ENCODE peak calls at places on chromosomes 13 and 19, in four cellular contexts. One of them, this sample, is unnamed.

GRCh38 chr13:107233541-107233940 is 665.6 kb upstream of the ARGLU1 start:
- DNase-seq in aorta: no peak
- DNase-seq in stimulated activated CD8-positive, alpha-beta memory T cell treated with anti-CD3 and anti-CD28 coated beads, Interleukin-15, amount 100 ng/mL, for 24 hours: no peak
- DNase-seq in activated CD4-positive, alpha-beta T cell treated with anti-CD3 and anti-CD28 coated beads for 24 hours: no peak
- DNase-seq in this sample: no peak

GRCh38 chr13:53781941-53782340 is 753.3 kb downstream of the OLFM4 start:
- DNase-seq in aorta: no peak
- DNase-seq in stimulated activated CD8-positive, alpha-beta memory T cell treated with anti-CD3 and anti-CD28 coated beads, Interleukin-15, amount 100 ng/mL, for 24 hours: no peak
- DNase-seq in activated CD4-positive, alpha-beta T cell treated with anti-CD3 and anti-CD28 coated beads for 24 hours: no peak
- DNase-seq in this sample: no peak

GRCh38 chr19:47538812-47539211 is 23.9 kb upstream of the NAPA start:
- DNase-seq in aorta: no peak
- DNase-seq in stimulated activated CD8-positive, alpha-beta memory T cell treated with anti-CD3 and anti-CD28 coated beads, Interleukin-15, amount 100 ng/mL, for 24 hours: no peak
- DNase-seq in activated CD4-positive, alpha-beta T cell treated with anti-CD3 and anti-CD28 coated beads for 24 hours: no peak
- DNase-seq in this sample: no peak

GRCh38 chr13:97468331-97468730 is 34.4 kb downstream of the RAP2A start:
- DNase-seq in aorta: no peak
- DNase-seq in stimulated activated CD8-positive, alpha-beta memory T cell treated with anti-CD3 and anti-CD28 coated beads, Interleukin-15, amount 100 ng/mL, for 24 hours: no peak
- DNase-seq in activated CD4-positive, alpha-beta T cell treated with anti-CD3 and anti-CD28 coated beads for 24 hours: no peak
- DNase-seq in this sample: no peak

GRCh38 chr13:101449971-101450748 is 2.3 kb upstream of the ITGBL1 start:
- DNase-seq in aorta: no peak
- DNase-seq in stimulated activated CD8-positive, alpha-beta memory T cell treated with anti-CD3 and anti-CD28 coated beads, Interleukin-15, amount 100 ng/mL, for 24 hours: no peak
- DNase-seq in activated CD4-positive, alpha-beta T cell treated with anti-CD3 and anti-CD28 coated beads for 24 hours: no peak
- DNase-seq in this sample: no peak

GRCh38 chr13:83003185-83003584 is 879.1 kb downstream of the SLITRK1 start:
- DNase-seq in aorta: no peak
- DNase-seq in stimulated activated CD8-positive, alpha-beta memory T cell treated with anti-CD3 and anti-CD28 coated beads, Interleukin-15, amount 100 ng/mL, for 24 hours: no peak
- DNase-seq in activated CD4-positive, alpha-beta T cell treated with anti-CD3 and anti-CD28 coated beads for 24 hours: no peak
- DNase-seq in this sample: no peak

GRCh38 chr13:112781881-112782361 is 92.1 kb downstream of the ATP11A start:
- DNase-seq in aorta: peak
- DNase-seq in stimulated activated CD8-positive, alpha-beta memory T cell treated with anti-CD3 and anti-CD28 coated beads, Interleukin-15, amount 100 ng/mL, for 24 hours: no peak
- DNase-seq in activated CD4-positive, alpha-beta T cell treated with anti-CD3 and anti-CD28 coated beads for 24 hours: no peak
- DNase-seq in this sample: no peak

GRCh38 chr13:107586216-107586615 is 629.1 kb downstream of the LIG4 start:
- DNase-seq in aorta: no peak
- DNase-seq in stimulated activated CD8-positive, alpha-beta memory T cell treated with anti-CD3 and anti-CD28 coated beads, Interleukin-15, amount 100 ng/mL, for 24 hours: no peak
- DNase-seq in activated CD4-positive, alpha-beta T cell treated with anti-CD3 and anti-CD28 coated beads for 24 hours: no peak
- DNase-seq in this sample: no peak

GRCh38 chr13:26946675-26947342 is 186.2 kb upstream of the GPR12 start:
- DNase-seq in aorta: no peak
- DNase-seq in stimulated activated CD8-positive, alpha-beta memory T cell treated with anti-CD3 and anti-CD28 coated beads, Interleukin-15, amount 100 ng/mL, for 24 hours: no peak
- DNase-seq in activated CD4-positive, alpha-beta T cell treated with anti-CD3 and anti-CD28 coated beads for 24 hours: no peak
- DNase-seq in this sample: no peak

GRCh38 chr13:64075543-64076271 is 2660.1 kb upstream of the PCDH20 start:
- DNase-seq in aorta: peak
- DNase-seq in stimulated activated CD8-positive, alpha-beta memory T cell treated with anti-CD3 and anti-CD28 coated beads, Interleukin-15, amount 100 ng/mL, for 24 hours: no peak
- DNase-seq in activated CD4-positive, alpha-beta T cell treated with anti-CD3 and anti-CD28 coated beads for 24 hours: no peak
- DNase-seq in this sample: no peak

GRCh38 chr13:108700421-108701170 is 71.2 kb downstream of the MYO16 start:
- DNase-seq in aorta: no peak
- DNase-seq in stimulated activated CD8-positive, alpha-beta memory T cell treated with anti-CD3 and anti-CD28 coated beads, Interleukin-15, amount 100 ng/mL, for 24 hours: no peak
- DNase-seq in activated CD4-positive, alpha-beta T cell treated with anti-CD3 and anti-CD28 coated beads for 24 hours: no peak
- DNase-seq in this sample: no peak

GRCh38 chr19:48900477-48901452 is 653 bp downstream of the NUCB1 start:
- DNase-seq in aorta: no peak
- DNase-seq in stimulated activated CD8-positive, alpha-beta memory T cell treated with anti-CD3 and anti-CD28 coated beads, Interleukin-15, amount 100 ng/mL, for 24 hours: no peak
- DNase-seq in activated CD4-positive, alpha-beta T cell treated with anti-CD3 and anti-CD28 coated beads for 24 hours: no peak
- DNase-seq in this sample: peak

GRCh38 chr19:38210458-38210987 is 13.5 kb downstream of the DPF1 start:
- DNase-seq in aorta: no peak
- DNase-seq in stimulated activated CD8-positive, alpha-beta memory T cell treated with anti-CD3 and anti-CD28 coated beads, Interleukin-15, amount 100 ng/mL, for 24 hours: no peak
- DNase-seq in activated CD4-positive, alpha-beta T cell treated with anti-CD3 and anti-CD28 coated beads for 24 hours: no peak
- DNase-seq in this sample: no peak

GRCh38 chr19:28372800-28373199 is 840.2 kb downstream of the UQCRFS1 start:
- DNase-seq in aorta: no peak
- DNase-seq in stimulated activated CD8-positive, alpha-beta memory T cell treated with anti-CD3 and anti-CD28 coated beads, Interleukin-15, amount 100 ng/mL, for 24 hours: no peak
- DNase-seq in activated CD4-positive, alpha-beta T cell treated with anti-CD3 and anti-CD28 coated beads for 24 hours: no peak
- DNase-seq in this sample: no peak

GRCh38 chr19:39341122-39341719 is 1.0 kb upstream of the SAMD4B start:
- DNase-seq in aorta: no peak
- DNase-seq in stimulated activated CD8-positive, alpha-beta memory T cell treated with anti-CD3 and anti-CD28 coated beads, Interleukin-15, amount 100 ng/mL, for 24 hours: no peak
- DNase-seq in activated CD4-positive, alpha-beta T cell treated with anti-CD3 and anti-CD28 coated beads for 24 hours: no peak
- DNase-seq in this sample: no peak

GRCh38 chr13:24274452-24274971 is 34.9 kb upstream of the C1QTNF9 start:
- DNase-seq in aorta: no peak
- DNase-seq in stimulated activated CD8-positive, alpha-beta memory T cell treated with anti-CD3 and anti-CD28 coated beads, Interleukin-15, amount 100 ng/mL, for 24 hours: no peak
- DNase-seq in activated CD4-positive, alpha-beta T cell treated with anti-CD3 and anti-CD28 coated beads for 24 hours: peak
- DNase-seq in this sample: peak

GRCh38 chr19:37513397-37513796 is 6.7 kb downstream of the ZNF793 start:
- DNase-seq in aorta: no peak
- DNase-seq in stimulated activated CD8-positive, alpha-beta memory T cell treated with anti-CD3 and anti-CD28 coated beads, Interleukin-15, amount 100 ng/mL, for 24 hours: no peak
- DNase-seq in activated CD4-positive, alpha-beta T cell treated with anti-CD3 and anti-CD28 coated beads for 24 hours: no peak
- DNase-seq in this sample: no peak

GRCh38 chr19:45778010-45778671 is 4.1 kb downstream of the DMPK start:
- DNase-seq in aorta: no peak
- DNase-seq in stimulated activated CD8-positive, alpha-beta memory T cell treated with anti-CD3 and anti-CD28 coated beads, Interleukin-15, amount 100 ng/mL, for 24 hours: no peak
- DNase-seq in activated CD4-positive, alpha-beta T cell treated with anti-CD3 and anti-CD28 coated beads for 24 hours: no peak
- DNase-seq in this sample: no peak

GRCh38 chr13:41267106-41267505 is 3.7 kb upstream of the MTRF1 start:
- DNase-seq in aorta: no peak
- DNase-seq in stimulated activated CD8-positive, alpha-beta memory T cell treated with anti-CD3 and anti-CD28 coated beads, Interleukin-15, amount 100 ng/mL, for 24 hours: no peak
- DNase-seq in activated CD4-positive, alpha-beta T cell treated with anti-CD3 and anti-CD28 coated beads for 24 hours: no peak
- DNase-seq in this sample: no peak

GRCh38 chr19:39150807-39151206 is 25.2 kb downstream of the PAK4 start:
- DNase-seq in aorta: no peak
- DNase-seq in stimulated activated CD8-positive, alpha-beta memory T cell treated with anti-CD3 and anti-CD28 coated beads, Interleukin-15, amount 100 ng/mL, for 24 hours: no peak
- DNase-seq in activated CD4-positive, alpha-beta T cell treated with anti-CD3 and anti-CD28 coated beads for 24 hours: no peak
- DNase-seq in this sample: no peak

GRCh38 chr19:41920878-41921277 is 7.4 kb downstream of the ERFL start:
- DNase-seq in aorta: no peak
- DNase-seq in stimulated activated CD8-positive, alpha-beta memory T cell treated with anti-CD3 and anti-CD28 coated beads, Interleukin-15, amount 100 ng/mL, for 24 hours: no peak
- DNase-seq in activated CD4-positive, alpha-beta T cell treated with anti-CD3 and anti-CD28 coated beads for 24 hours: no peak
- DNase-seq in this sample: no peak

GRCh38 chr13:74575729-74576125 is 441.5 kb upstream of the KLF12 start:
- DNase-seq in aorta: peak
- DNase-seq in stimulated activated CD8-positive, alpha-beta memory T cell treated with anti-CD3 and anti-CD28 coated beads, Interleukin-15, amount 100 ng/mL, for 24 hours: peak
- DNase-seq in activated CD4-positive, alpha-beta T cell treated with anti-CD3 and anti-CD28 coated beads for 24 hours: no peak
- DNase-seq in this sample: peak

GRCh38 chr19:18433735-18434398 is 4.1 kb downstream of the ISYNA1 start:
- DNase-seq in aorta: no peak
- DNase-seq in stimulated activated CD8-positive, alpha-beta memory T cell treated with anti-CD3 and anti-CD28 coated beads, Interleukin-15, amount 100 ng/mL, for 24 hours: no peak
- DNase-seq in activated CD4-positive, alpha-beta T cell treated with anti-CD3 and anti-CD28 coated beads for 24 hours: no peak
- DNase-seq in this sample: no peak

GRCh38 chr19:47267350-47267759 is 7.3 kb upstream of the INAFM1 start:
- DNase-seq in aorta: no peak
- DNase-seq in stimulated activated CD8-positive, alpha-beta memory T cell treated with anti-CD3 and anti-CD28 coated beads, Interleukin-15, amount 100 ng/mL, for 24 hours: no peak
- DNase-seq in activated CD4-positive, alpha-beta T cell treated with anti-CD3 and anti-CD28 coated beads for 24 hours: no peak
- DNase-seq in this sample: no peak

GRCh38 chr19:14030997-14031718 is 404 bp upstream of the IL27RA start:
- DNase-seq in aorta: no peak
- DNase-seq in stimulated activated CD8-positive, alpha-beta memory T cell treated with anti-CD3 and anti-CD28 coated beads, Interleukin-15, amount 100 ng/mL, for 24 hours: no peak
- DNase-seq in activated CD4-positive, alpha-beta T cell treated with anti-CD3 and anti-CD28 coated beads for 24 hours: no peak
- DNase-seq in this sample: no peak

GRCh38 chr13:30796132-30796832 is 60.9 kb downstream of the ALOX5AP start:
- DNase-seq in aorta: no peak
- DNase-seq in stimulated activated CD8-positive, alpha-beta memory T cell treated with anti-CD3 and anti-CD28 coated beads, Interleukin-15, amount 100 ng/mL, for 24 hours: no peak
- DNase-seq in activated CD4-positive, alpha-beta T cell treated with anti-CD3 and anti-CD28 coated beads for 24 hours: no peak
- DNase-seq in this sample: no peak

GRCh38 chr13:83333614-83334388 is 548.5 kb downstream of the SLITRK1 start:
- DNase-seq in aorta: no peak
- DNase-seq in stimulated activated CD8-positive, alpha-beta memory T cell treated with anti-CD3 and anti-CD28 coated beads, Interleukin-15, amount 100 ng/mL, for 24 hours: no peak
- DNase-seq in activated CD4-positive, alpha-beta T cell treated with anti-CD3 and anti-CD28 coated beads for 24 hours: no peak
- DNase-seq in this sample: no peak

GRCh38 chr19:18663940-18664530 is 19.4 kb upstream of the CRTC1 start:
- DNase-seq in aorta: peak
- DNase-seq in stimulated activated CD8-positive, alpha-beta memory T cell treated with anti-CD3 and anti-CD28 coated beads, Interleukin-15, amount 100 ng/mL, for 24 hours: no peak
- DNase-seq in activated CD4-positive, alpha-beta T cell treated with anti-CD3 and anti-CD28 coated beads for 24 hours: no peak
- DNase-seq in this sample: no peak

GRCh38 chr13:30038884-30039283 is 188.5 kb upstream of the UBL3 start:
- DNase-seq in aorta: no peak
- DNase-seq in stimulated activated CD8-positive, alpha-beta memory T cell treated with anti-CD3 and anti-CD28 coated beads, Interleukin-15, amount 100 ng/mL, for 24 hours: no peak
- DNase-seq in activated CD4-positive, alpha-beta T cell treated with anti-CD3 and anti-CD28 coated beads for 24 hours: no peak
- DNase-seq in this sample: no peak

GRCh38 chr13:27360562-27360961 is 63.9 kb upstream of the GTF3A start:
- DNase-seq in aorta: no peak
- DNase-seq in stimulated activated CD8-positive, alpha-beta memory T cell treated with anti-CD3 and anti-CD28 coated beads, Interleukin-15, amount 100 ng/mL, for 24 hours: no peak
- DNase-seq in activated CD4-positive, alpha-beta T cell treated with anti-CD3 and anti-CD28 coated beads for 24 hours: no peak
- DNase-seq in this sample: no peak

GRCh38 chr13:106612688-106613087 is 44.8 kb upstream of the ARGLU1 start:
- DNase-seq in aorta: peak
- DNase-seq in stimulated activated CD8-positive, alpha-beta memory T cell treated with anti-CD3 and anti-CD28 coated beads, Interleukin-15, amount 100 ng/mL, for 24 hours: no peak
- DNase-seq in activated CD4-positive, alpha-beta T cell treated with anti-CD3 and anti-CD28 coated beads for 24 hours: no peak
- DNase-seq in this sample: no peak

GRCh38 chr19:55368701-55369563 is 1.3 kb downstream of the IL11 start:
- DNase-seq in aorta: no peak
- DNase-seq in stimulated activated CD8-positive, alpha-beta memory T cell treated with anti-CD3 and anti-CD28 coated beads, Interleukin-15, amount 100 ng/mL, for 24 hours: no peak
- DNase-seq in activated CD4-positive, alpha-beta T cell treated with anti-CD3 and anti-CD28 coated beads for 24 hours: no peak
- DNase-seq in this sample: peak

GRCh38 chr13:51849145-51850101 is 4.4 kb upstream of the TMEM272 start:
- DNase-seq in aorta: no peak
- DNase-seq in stimulated activated CD8-positive, alpha-beta memory T cell treated with anti-CD3 and anti-CD28 coated beads, Interleukin-15, amount 100 ng/mL, for 24 hours: no peak
- DNase-seq in activated CD4-positive, alpha-beta T cell treated with anti-CD3 and anti-CD28 coated beads for 24 hours: no peak
- DNase-seq in this sample: no peak

GRCh38 chr13:112255550-112256120 is 120.5 kb upstream of the SPACA7 start:
- DNase-seq in aorta: no peak
- DNase-seq in stimulated activated CD8-positive, alpha-beta memory T cell treated with anti-CD3 and anti-CD28 coated beads, Interleukin-15, amount 100 ng/mL, for 24 hours: no peak
- DNase-seq in activated CD4-positive, alpha-beta T cell treated with anti-CD3 and anti-CD28 coated beads for 24 hours: no peak
- DNase-seq in this sample: no peak